ENCODE peak calls at places on chromosomes 1 and 21, in four cellular contexts. S is heart right ventricle; F is GM23338; E is CD8-positive, alpha-beta T cell. V is an unnamed sample. For H3K4me1, the result is how much of the 10 kb centered on the place peaks cover.

GRCh38 chr1:112605633-112606327 is 13.2 kb downstream of the ST7L start:
- DNase-seq in S (no peak), F (no peak), E (no peak), V (no peak)

GRCh38 chr1:7471836-7472235 is 299.3 kb upstream of the VAMP3 start:
- DNase-seq in S (no peak), F (no peak), E (no peak), V (no peak)

GRCh38 chr1:163875214-163875926 is 553.6 kb downstream of the NUF2 start:
- DNase-seq in S (peak), F (no peak), E (no peak), V (peak)

GRCh38 chr1:17674707-17675505 is 80.2 kb upstream of the ACTL8 start:
- DNase-seq in S (no peak), F (no peak), E (no peak), V (no peak)

GRCh38 chr1:4561213-4561612 is 93.2 kb upstream of the AJAP1 start:
- DNase-seq in S (no peak), F (no peak), E (no peak), V (no peak)

GRCh38 chr1:54477153-54477561 is 70.9 kb upstream of the ACOT11 start:
- DNase-seq in S (no peak), F (no peak), E (no peak), V (no peak)

GRCh38 chr1:44245066-44245465 is 31.8 kb downstream of the DMAP1 start:
- DNase-seq in S (no peak), F (no peak), E (no peak), V (no peak)

GRCh38 chr1:39163469-39163868 is 41.0 kb upstream of the MACF1 start:
- DNase-seq in S (no peak), F (no peak), E (no peak), V (no peak)

GRCh38 chr1:178774263-178774662 is 49.2 kb downstream of the RALGPS2 start:
- DNase-seq in S (no peak), F (peak), E (no peak), V (no peak)

GRCh38 chr1:63024132-63024531 is 240.2 kb downstream of the ATG4C start:
- DNase-seq in S (no peak), F (no peak), E (no peak), V (no peak)

GRCh38 chr1:191901651-191902050 is 256.6 kb upstream of the RGS18 start:
- DNase-seq in S (no peak), F (peak), E (no peak), V (no peak)

GRCh38 chr1:116873680-116874271 is 35.9 kb upstream of the PTGFRN start:
- DNase-seq in S (no peak), F (no peak), E (no peak), V (no peak)

GRCh38 chr1:229756666-229757065 is 130.6 kb downstream of the URB2 start:
- DNase-seq in S (no peak), F (no peak), E (no peak), V (no peak)

GRCh38 chr1:28897789-28898188 is 16.6 kb upstream of the EPB41 start:
- DNase-seq in S (no peak), F (no peak), E (no peak), V (no peak)

GRCh38 chr1:7385471-7386225 is 385.4 kb upstream of the VAMP3 start:
- DNase-seq in S (no peak), F (no peak), E (no peak), V (peak)

GRCh38 chr1:153967109-153967999 is at the start of gene CREB3L4:
- DNase-seq in S (peak), F (peak), E (peak), V (peak)

GRCh38 chr1:199029855-199030254 is 391.0 kb downstream of the PTPRC start:
- DNase-seq in S (no peak), F (no peak), E (no peak), V (no peak)

GRCh38 chr1:221335161-221336101 is 406.5 kb downstream of the DUSP10 start:
- DNase-seq in S (no peak), F (no peak), E (no peak), V (no peak)

GRCh38 chr1:2287649-2288048 is 59.5 kb downstream of the SKI start:
- DNase-seq in S (no peak), F (no peak), E (no peak), V (no peak)
- H3K4me1 ChIP-seq in S (half or more), F (under half), E (half or more), V (under half)

GRCh38 chr21:33390479-33390878 is 12.7 kb upstream of the IFNGR2 start:
- DNase-seq in S (no peak), F (no peak), E (no peak), V (no peak)

GRCh38 chr21:33392586-33392985 is 10.6 kb upstream of the IFNGR2 start:
- DNase-seq in S (no peak), F (no peak), E (no peak), V (no peak)

GRCh38 chr21:33394260-33394659 is 9.0 kb upstream of the IFNGR2 start:
- DNase-seq in S (no peak), F (no peak), E (no peak), V (no peak)

GRCh38 chr21:33395866-33396265 is 7.3 kb upstream of the IFNGR2 start:
- DNase-seq in S (no peak), F (no peak), E (no peak), V (no peak)

DNA sequence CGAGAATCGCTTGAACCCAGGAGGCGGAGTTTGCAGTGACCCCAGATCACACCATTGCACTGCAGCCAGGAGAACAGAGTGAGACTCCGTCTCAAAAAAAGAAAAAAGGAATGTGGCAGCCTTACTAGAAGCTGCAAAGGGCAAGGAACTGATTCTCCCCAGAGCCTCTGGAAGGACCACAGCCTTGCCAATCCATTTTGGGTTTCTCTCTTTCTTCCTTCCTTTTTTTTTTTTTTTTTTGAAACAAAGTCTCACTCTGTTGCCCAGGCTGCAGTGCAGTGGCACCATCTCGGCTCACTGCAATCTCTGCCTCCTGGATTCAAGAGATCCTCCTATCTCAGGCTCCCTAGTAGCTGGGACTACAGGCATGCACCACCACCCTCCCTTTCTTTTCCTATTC is 9.9 kb upstream of the IFNGR2 start:
- DNase-seq in S (no peak), F (no peak), E (no peak), V (no peak)
- H3K27ac ChIP-seq in S (no peak), F (no peak), E (no peak), V (no peak)

GRCh38 chr1:243726792-243727502 is 123.1 kb downstream of the AKT3 start:
- DNase-seq in S (no peak), F (no peak), E (no peak), V (no peak)
- H3K4me3 ChIP-seq in S (no peak), F (no peak), E (no peak), V (no peak)

GRCh38 chr1:21914468-21914867 is 22.6 kb downstream of the HSPG2 start:
- DNase-seq in S (no peak), F (no peak), E (peak), V (no peak)
- H3K4me1 ChIP-seq in S (half or more), F (under half), E (under half), V (under half)

GRCh38 chr1:70608815-70609214 is 197.7 kb downstream of the CTH start:
- DNase-seq in S (no peak), F (no peak), E (no peak), V (no peak)
- H3K27ac ChIP-seq in S (no peak), F (no peak), E (no peak), V (no peak)

GRCh38 chr1:171850951-171851350 is 9.7 kb downstream of the DNM3 start:
- DNase-seq in S (no peak), F (no peak), E (no peak), V (no peak)
- H3K4me3 ChIP-seq in S (no peak), F (no peak), E (no peak), V (no peak)

DNA sequence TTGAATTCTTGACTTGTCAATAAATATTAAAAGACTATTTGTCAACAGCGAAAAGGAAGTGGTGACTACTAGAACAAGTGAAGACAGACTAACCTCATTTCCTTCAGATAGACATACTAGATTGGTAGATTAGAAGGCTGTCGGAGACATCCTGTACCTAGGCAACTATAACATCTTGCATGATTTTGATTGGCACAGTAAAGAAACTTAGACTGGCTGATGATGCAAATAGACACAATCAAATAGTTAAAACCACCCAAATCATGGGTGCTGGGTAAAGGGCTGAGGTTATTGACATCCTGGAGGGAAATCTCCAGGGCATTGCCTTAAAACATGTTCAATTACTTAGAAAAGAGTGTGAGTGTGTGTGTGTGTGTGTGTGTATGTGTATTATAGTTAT is 85.9 kb upstream of the EDEM3 start:
- DNase-seq in S (no peak), F (no peak), E (peak), V (no peak)
- H3K4me1 ChIP-seq in S (under half), F (under half), E (under half), V (under half)

V was measured in aorta.